ENCODE peak calls at places on chromosomes 5 and 9, in ten cellular contexts. H is pancreas, R is H9, M is ovary, F is PC-3, V is Karpas-422, G is uterus, Z is heart left ventricle, N is Caco-2, I is psoas muscle. D is an unnamed sample. For H3K4me1, the result is how much of the 10 kb centered on the place peaks cover.

GRCh38 chr9:14283276-14283675 is 30.7 kb downstream of the NFIB start:
- DNase-seq in V (no peak), Z (no peak), F (no peak), R (no peak), I (no peak), G (no peak), N (peak), M (no peak), H (no peak), D (no peak)

GRCh38 chr5:59519338-59519737 is 374.2 kb downstream of the PDE4D start:
- DNase-seq in G (no peak), F (no peak), N (no peak), R (no peak), Z (no peak), I (no peak), M (no peak), H (no peak), V (no peak), D (no peak)

GRCh38 chr9:28598396-28598795 is 1025.1 kb upstream of the C9orf72 start:
- DNase-seq in M (no peak), I (no peak), V (no peak), F (no peak), N (no peak), Z (no peak), G (no peak), H (no peak), R (peak), D (peak)

GRCh38 chr9:114902773-114903589 is 27.4 kb downstream of the TNFSF8 start:
- DNase-seq in M (no peak), G (no peak), H (no peak), V (no peak), I (no peak), R (no peak), N (no peak), Z (no peak), F (peak), D (no peak)

GRCh38 chr5:146051678-146052077 is 53.7 kb downstream of the PLAC8L1 start:
- DNase-seq in V (no peak), F (no peak), N (no peak), Z (no peak), R (no peak), M (no peak), H (no peak), G (no peak), I (no peak), D (no peak)

GRCh38 chr5:143194713-143195112 is 208.8 kb downstream of the NR3C1 start:
- DNase-seq in G (no peak), I (no peak), H (no peak), M (no peak), F (no peak), R (no peak), V (no peak), Z (no peak), N (no peak), D (no peak)

GRCh38 chr9:34458013-34458966 is at the start of the genes DNAI1 and FAM219A:
- DNase-seq in N (peak), G (peak), H (peak), I (peak), Z (peak), M (peak), V (peak), R (peak), F (peak), D (peak)

GRCh38 chr9:83509372-83509771 is 28.8 kb downstream of the FRMD3 start:
- DNase-seq in V (no peak), G (no peak), F (no peak), I (no peak), M (no peak), Z (peak), N (no peak), R (no peak), H (no peak), D (no peak)

GRCh38 chr5:158271155-158271554 is 412.2 kb upstream of the CLINT1 start:
- DNase-seq in N (no peak), I (no peak), F (no peak), Z (no peak), V (no peak), R (no peak), H (no peak), M (no peak), G (no peak), D (no peak)

GRCh38 chr9:70478963-70479641 is 64.6 kb upstream of the KLF9 start:
- DNase-seq in F (no peak), M (peak), Z (no peak), V (no peak), N (no peak), H (peak), G (peak), I (peak), R (no peak), D (no peak)

GRCh38 chr9:127397722-127398647 is 1.0 kb downstream of the SLC2A8 start:
- DNase-seq in H (peak), I (peak), R (peak), N (peak), G (peak), F (peak), V (peak), Z (peak), M (peak), D (peak)

GRCh38 chr9:96383165-96383939 is at the start of gene SLC35D2:
- DNase-seq in N (peak), G (peak), F (peak), R (peak), H (peak), M (peak), V (no peak), Z (peak), I (peak), D (peak)

GRCh38 chr5:122076023-122076422 is 2.0 kb downstream of the LOX start:
- DNase-seq in H (no peak), F (no peak), I (no peak), M (no peak), V (no peak), G (no peak), R (no peak), N (no peak), Z (no peak), D (no peak)

GRCh38 chr5:89282038-89282831 is 399.3 kb upstream of the MEF2C start:
- DNase-seq in R (no peak), H (no peak), M (no peak), G (no peak), N (no peak), F (no peak), V (no peak), I (no peak), Z (no peak), D (no peak)

GRCh38 chr5:149267241-149267973 is 4.3 kb upstream of the AFAP1L1 start:
- DNase-seq in Z (no peak), R (no peak), G (no peak), F (peak), N (no peak), I (no peak), M (no peak), H (no peak), V (no peak), D (no peak)

GRCh38 chr5:8993031-8993430 is 552.8 kb downstream of the SEMA5A start:
- DNase-seq in N (peak), M (no peak), R (no peak), Z (no peak), G (no peak), V (no peak), I (no peak), H (no peak), F (peak), D (no peak)

GRCh38 chr5:102772273-102772672 is 17.2 kb downstream of the PAM start:
- DNase-seq in Z (no peak), V (no peak), G (no peak), N (no peak), R (no peak), M (no peak), F (no peak), I (no peak), H (no peak), D (no peak)

GRCh38 chr9:113772121-113772885 is 103.8 kb upstream of the ZNF618 start:
- DNase-seq in M (no peak), H (no peak), I (no peak), F (no peak), R (no peak), Z (no peak), V (no peak), N (no peak), G (no peak), D (peak)

GRCh38 chr5:13878357-13878756 is 66.1 kb downstream of the DNAH5 start:
- DNase-seq in V (no peak), G (no peak), I (no peak), N (no peak), Z (no peak), R (no peak), H (no peak), F (no peak), M (no peak), D (no peak)

GRCh38 chr9:77811832-77812231 is 163.7 kb upstream of the GNA14 start:
- DNase-seq in F (no peak), N (no peak), M (no peak), I (no peak), H (no peak), V (peak), G (no peak), Z (no peak), R (no peak), D (no peak)

GRCh38 chr9:137435980-137436760 is 5.0 kb downstream of the ENTPD8 start:
- DNase-seq in V (no peak), Z (no peak), I (peak), M (peak), H (peak), R (no peak), G (peak), N (no peak), F (peak), D (peak)

GRCh38 chr9:73118898-73119554 is 32.6 kb upstream of the ANXA1 start:
- DNase-seq in I (no peak), F (peak), H (no peak), R (no peak), Z (no peak), V (no peak), M (no peak), N (no peak), G (no peak), D (no peak)

GRCh38 chr9:22976454-22976853 is 529.8 kb downstream of the DMRTA1 start:
- DNase-seq in H (no peak), Z (no peak), F (peak), V (no peak), N (no peak), R (no peak), I (no peak), M (no peak), G (no peak), D (no peak)

GRCh38 chr5:159886312-159886711 is 30.0 kb upstream of the ADRA1B start:
- DNase-seq in F (no peak), Z (no peak), M (no peak), H (no peak), R (no peak), V (no peak), G (no peak), I (no peak), N (no peak), D (no peak)

GRCh38 chr5:74259572-74259971 is 381.0 kb downstream of the ENC1 start:
- DNase-seq in F (no peak), Z (no peak), H (no peak), G (no peak), M (no peak), I (no peak), V (no peak), R (peak), N (no peak), D (no peak)

GRCh38 chr9:91034976-91035824 is 233.6 kb downstream of the SYK start:
- DNase-seq in F (no peak), R (no peak), G (no peak), Z (no peak), M (no peak), I (no peak), H (no peak), N (no peak), V (no peak), D (no peak)

GRCh38 chr5:58670620-58671019 is 87.7 kb downstream of the RAB3C start:
- DNase-seq in M (no peak), G (no peak), N (no peak), V (no peak), I (no peak), Z (no peak), F (no peak), H (peak), R (no peak), D (no peak)

GRCh38 chr9:120480707-120481106 is 99.3 kb downstream of the CDK5RAP2 start:
- DNase-seq in I (no peak), R (no peak), H (no peak), M (no peak), G (no peak), V (no peak), F (no peak), Z (no peak), N (no peak), D (no peak)

GRCh38 chr9:91383577-91383976 is 21.9 kb upstream of the AUH start:
- DNase-seq in N (no peak), R (no peak), Z (no peak), V (no peak), G (no peak), H (no peak), I (no peak), M (no peak), F (no peak), D (no peak)

GRCh38 chr5:39119404-39120051 is 45.3 kb upstream of the RICTOR start:
- DNase-seq in M (no peak), H (no peak), I (no peak), G (no peak), N (no peak), F (peak), V (no peak), R (no peak), Z (no peak), D (no peak)

GRCh38 chr5:88140396-88140862 is 128.2 kb downstream of the TMEM161B start:
- DNase-seq in G (peak), I (no peak), N (peak), V (no peak), R (peak), M (peak), H (no peak), F (no peak), Z (no peak), D (peak)

GRCh38 chr5:12861891-12862290 is 957.6 kb upstream of the CTNND2 start:
- DNase-seq in R (no peak), M (no peak), N (no peak), F (no peak), Z (no peak), H (no peak), G (no peak), I (no peak), V (no peak), D (no peak)

GRCh38 chr9:85859751-85860150 is 81.2 kb upstream of the NAA35 start:
- DNase-seq in N (no peak), R (no peak), M (no peak), H (no peak), I (no peak), V (no peak), Z (no peak), G (no peak), F (peak), D (no peak)

GRCh38 chr9:34592895-34593601 is 3.5 kb upstream of the CNTFR start:
- DNase-seq in V (no peak), R (peak), M (peak), I (peak), N (no peak), G (peak), F (peak), H (no peak), Z (peak), D (peak)

GRCh38 chr5:127878174-127878750 is 175.1 kb downstream of the CCDC192 start:
- DNase-seq in H (peak), Z (peak), M (no peak), R (peak), F (peak), N (peak), I (no peak), G (no peak), V (peak), D (peak)

GRCh38 chr5:36162810-36163486 is 11.0 kb downstream of the SKP2 start:
- DNase-seq in M (no peak), V (no peak), H (no peak), I (no peak), R (no peak), G (no peak), F (no peak), Z (no peak), N (no peak), D (no peak)

GRCh38 chr5:36161317-36161716 is 9.4 kb downstream of the SKP2 start:
- DNase-seq in M (no peak), Z (no peak), H (no peak), G (no peak), F (no peak), I (no peak), N (peak), R (no peak), V (no peak), D (no peak)

GRCh38 chr5:36158144-36158543 is 6.2 kb downstream of the SKP2 start:
- DNase-seq in G (no peak), V (no peak), Z (no peak), N (no peak), R (no peak), F (no peak), I (no peak), M (no peak), H (no peak), D (no peak)

GRCh38 chr5:36164461-36164860 is 12.6 kb downstream of the SKP2 start:
- DNase-seq in F (no peak), M (no peak), H (no peak), Z (no peak), N (peak), V (no peak), I (no peak), G (no peak), R (no peak), D (no peak)

GRCh38 chr5:36160617-36161016 is 8.7 kb downstream of the SKP2 start:
- DNase-seq in M (no peak), H (no peak), R (no peak), G (no peak), V (no peak), Z (no peak), F (no peak), N (no peak), I (no peak), D (no peak)
- H3K4me1 ChIP-seq in M (under half), H (under half), R (under half), G (under half), V (under half), Z (under half), F (under half), N (half or more), I (under half), D (under half)

GRCh38 chr5:124059200-124059599 is 547.2 kb downstream of the CSNK1G3 start:
- DNase-seq in R (no peak), G (no peak), H (no peak), V (no peak), F (peak), I (no peak), M (no peak), Z (no peak), N (no peak), D (no peak)

GRCh38 chr5:124056326-124057160 is 544.6 kb downstream of the CSNK1G3 start:
- DNase-seq in H (no peak), G (no peak), Z (no peak), M (no peak), N (no peak), I (no peak), V (peak), R (no peak), F (no peak), D (no peak)

GRCh38 chr5:124060010-124060409 is 548.0 kb downstream of the CSNK1G3 start:
- DNase-seq in F (no peak), M (no peak), Z (no peak), G (no peak), V (no peak), I (no peak), N (no peak), H (no peak), R (no peak), D (no peak)

GRCh38 chr5:124057815-124058231 is 545.8 kb downstream of the CSNK1G3 start:
- DNase-seq in G (no peak), H (no peak), F (no peak), I (no peak), M (no peak), Z (no peak), N (no peak), R (no peak), V (peak), D (no peak)

DNA sequence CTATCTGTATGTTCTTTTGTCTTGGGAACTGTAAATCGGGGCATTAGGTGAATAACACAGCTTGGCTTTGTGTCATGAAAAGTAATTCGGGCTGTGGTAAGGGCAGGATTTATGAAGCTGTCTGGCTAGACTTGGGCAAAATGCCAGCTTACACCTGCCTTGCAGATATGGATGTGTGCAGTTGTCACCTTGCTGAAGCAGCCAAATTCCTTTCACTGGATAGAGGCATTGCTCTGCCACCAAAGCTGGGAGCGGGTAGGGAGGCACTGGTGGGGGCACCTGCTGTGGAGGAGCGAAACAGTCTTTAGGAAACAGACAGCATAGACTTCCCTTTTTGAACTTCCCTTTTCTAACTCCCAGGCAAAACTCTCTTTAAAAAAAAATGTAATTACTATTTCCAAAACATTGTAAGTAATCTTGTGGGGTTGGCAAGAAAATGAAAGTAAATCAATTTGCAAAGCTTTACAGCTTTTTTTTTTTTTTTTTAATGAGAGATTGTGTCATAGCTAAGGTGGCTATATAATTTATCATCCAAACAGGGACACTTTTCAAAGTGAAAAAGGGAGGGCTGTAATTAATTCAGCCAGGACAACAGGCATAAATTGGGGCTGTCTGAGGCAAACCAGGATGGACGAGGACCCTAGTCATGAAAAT is 545.3 kb downstream of the CSNK1G3 start:
- DNase-seq in F (peak), N (no peak), H (peak), V (peak), R (no peak), M (no peak), Z (peak), I (peak), G (peak), D (no peak)
- H3K4me1 ChIP-seq in F (under half), N (under half), H (under half), V (under half), R (under half), M (under half), Z (under half), I (under half), G (under half), D (under half)

DNA sequence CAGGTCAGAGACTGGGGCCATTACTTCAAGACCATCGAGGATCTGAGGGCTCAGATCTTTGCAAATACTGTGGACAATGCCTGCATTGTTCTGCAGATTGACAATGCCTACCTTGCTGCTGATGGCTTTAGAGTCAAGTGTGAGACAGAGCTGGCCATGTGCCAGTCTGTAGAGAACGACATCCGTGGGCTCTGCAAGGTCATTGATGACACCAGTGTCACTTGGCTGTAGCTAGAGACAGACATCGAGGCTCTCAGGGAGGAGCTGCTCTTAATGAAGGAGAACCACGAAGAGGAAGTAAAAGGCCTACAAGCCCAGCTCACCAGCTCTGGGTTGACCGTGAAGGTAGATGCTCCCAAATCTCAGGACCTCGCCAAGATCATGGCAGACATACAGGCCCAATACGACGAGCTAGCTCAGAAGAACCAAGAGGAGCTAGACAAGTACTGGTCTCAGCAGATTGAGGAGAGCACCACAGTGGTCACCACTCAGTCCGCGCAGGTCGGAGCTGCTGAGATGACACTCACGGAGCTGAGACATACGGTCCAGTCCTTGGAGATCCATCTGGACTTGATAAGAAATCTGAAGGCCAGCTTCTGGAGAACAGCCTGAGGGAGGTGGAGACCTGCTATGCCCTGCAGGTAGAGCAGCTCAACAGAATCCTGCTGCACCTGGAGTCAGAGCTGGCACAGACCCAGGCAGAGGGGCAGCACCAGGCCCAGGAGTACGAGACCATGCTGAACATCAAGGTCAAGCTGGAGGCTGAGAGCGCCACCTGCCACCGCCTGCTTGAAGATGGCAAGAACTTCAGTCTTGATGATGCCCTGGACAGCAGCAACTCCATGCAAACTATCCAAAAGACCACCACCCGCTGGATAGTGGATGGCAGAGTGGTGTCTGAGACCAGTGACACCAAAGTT is 9.3 kb downstream of the NIPBL start:
- DNase-seq in G (no peak), R (no peak), V (no peak), M (no peak), H (no peak), N (no peak), I (no peak), F (no peak), Z (no peak), D (no peak)
- H3K4me1 ChIP-seq in G (under half), R (under half), V (under half), M (under half), H (under half), N (under half), I (half or more), F (under half), Z (half or more), D (under half)

GRCh38 chr5:154679501-154679900 is 75.7 kb upstream of the LARP1 start:
- DNase-seq in M (no peak), Z (no peak), H (no peak), V (no peak), I (no peak), G (no peak), R (no peak), N (no peak), F (no peak), D (no peak)
- H3K4me1 ChIP-seq in M (under half), Z (under half), H (under half), V (under half), I (under half), G (under half), R (under half), N (under half), F (under half), D (under half)